ENCODE peak calls at places on chromosome 1, in seven cellular contexts. G is SK-N-SH, K is H1, T is GM12878, U is K562, J is HCT116, H is HepG2. C is an unnamed sample.

GRCh38 chr1:37616330-37616729 is 18.4 kb downstream of the RSPO1 start:
- DNase-seq in G (no peak), K (no peak), T (no peak), U (no peak), J (no peak), H (no peak), C (no peak)

GRCh38 chr1:8259498-8260290 is 58.2 kb upstream of the SLC45A1 start:
- DNase-seq in G (no peak), K (no peak), T (no peak), U (no peak), J (peak), H (peak), C (peak)

GRCh38 chr1:155242805-155243358 is 12.4 kb downstream of the ENTREP3 start:
- DNase-seq in G (no peak), K (no peak), T (no peak), U (peak), J (no peak), H (no peak), C (no peak)

GRCh38 chr1:154404511-154404931 is 622 bp upstream of the IL6R start:
- DNase-seq in G (no peak), K (no peak), T (no peak), U (no peak), J (no peak), H (no peak), C (no peak)

GRCh38 chr1:170149241-170149640 is 3.5 kb downstream of the NTMT2 start:
- DNase-seq in G (no peak), K (no peak), T (no peak), U (no peak), J (no peak), H (no peak), C (no peak)

GRCh38 chr1:69175078-69175477 is 392.6 kb upstream of the LRRC7 start:
- DNase-seq in G (no peak), K (no peak), T (no peak), U (no peak), J (no peak), H (no peak), C (no peak)

GRCh38 chr1:193614817-193615216 is 428.4 kb upstream of the B3GALT2 start:
- DNase-seq in G (no peak), K (no peak), T (peak), U (no peak), J (peak), H (no peak), C (no peak)

GRCh38 chr1:206699626-206700025 is 14.9 kb downstream of the MAPKAPK2 start:
- DNase-seq in G (no peak), K (no peak), T (no peak), U (no peak), J (no peak), H (peak), C (no peak)

GRCh38 chr1:45769261-45769932 is 18.9 kb upstream of the IPP start:
- DNase-seq in G (no peak), K (no peak), T (no peak), U (peak), J (no peak), H (no peak), C (no peak)

GRCh38 chr1:81600363-81600762 is 200.4 kb upstream of the ADGRL2 start:
- DNase-seq in G (peak), K (no peak), T (no peak), U (no peak), J (no peak), H (no peak), C (no peak)

GRCh38 chr1:17439250-17440073 is at the start of gene RCC2:
- DNase-seq in G (peak), K (peak), T (no peak), U (peak), J (peak), H (peak), C (peak)
- TF ChIP-seq JUND in G (no peak), K (no peak), T (no peak), U (no peak), J (no peak), H (no peak), C (no peak)

GRCh38 chr1:70334436-70334835 is 20.1 kb downstream of the ANKRD13C start:
- DNase-seq in G (no peak), K (no peak), T (no peak), U (peak), J (peak), H (no peak), C (no peak)
- TF ChIP-seq JUND in G (no peak), K (no peak), T (no peak), U (peak), J (no peak), H (no peak), C (no peak)

GRCh38 chr1:176479920-176480319 is 16.9 kb downstream of the PAPPA2 start:
- DNase-seq in G (peak), K (peak), T (no peak), U (no peak), J (no peak), H (no peak), C (no peak)
- TF ChIP-seq JUND in G (no peak), K (no peak), T (no peak), U (no peak), J (no peak), H (no peak), C (no peak)

GRCh38 chr1:203626910-203627246 is 246 bp downstream of the ATP2B4 start:
- DNase-seq in G (peak), K (peak), T (no peak), U (no peak), J (no peak), H (no peak), C (no peak)

GRCh38 chr1:203629509-203630082 is 3.0 kb downstream of the ATP2B4 start:
- DNase-seq in G (no peak), K (peak), T (no peak), U (peak), J (no peak), H (no peak), C (no peak)

GRCh38 chr1:203627819-203628184 is 1.2 kb downstream of the ATP2B4 start:
- DNase-seq in G (no peak), K (no peak), T (no peak), U (no peak), J (no peak), H (no peak), C (peak)

GRCh38 chr1:203628997-203629508 is 2.4 kb downstream of the ATP2B4 start:
- DNase-seq in G (no peak), K (peak), T (no peak), U (no peak), J (no peak), H (no peak), C (peak)

DNA sequence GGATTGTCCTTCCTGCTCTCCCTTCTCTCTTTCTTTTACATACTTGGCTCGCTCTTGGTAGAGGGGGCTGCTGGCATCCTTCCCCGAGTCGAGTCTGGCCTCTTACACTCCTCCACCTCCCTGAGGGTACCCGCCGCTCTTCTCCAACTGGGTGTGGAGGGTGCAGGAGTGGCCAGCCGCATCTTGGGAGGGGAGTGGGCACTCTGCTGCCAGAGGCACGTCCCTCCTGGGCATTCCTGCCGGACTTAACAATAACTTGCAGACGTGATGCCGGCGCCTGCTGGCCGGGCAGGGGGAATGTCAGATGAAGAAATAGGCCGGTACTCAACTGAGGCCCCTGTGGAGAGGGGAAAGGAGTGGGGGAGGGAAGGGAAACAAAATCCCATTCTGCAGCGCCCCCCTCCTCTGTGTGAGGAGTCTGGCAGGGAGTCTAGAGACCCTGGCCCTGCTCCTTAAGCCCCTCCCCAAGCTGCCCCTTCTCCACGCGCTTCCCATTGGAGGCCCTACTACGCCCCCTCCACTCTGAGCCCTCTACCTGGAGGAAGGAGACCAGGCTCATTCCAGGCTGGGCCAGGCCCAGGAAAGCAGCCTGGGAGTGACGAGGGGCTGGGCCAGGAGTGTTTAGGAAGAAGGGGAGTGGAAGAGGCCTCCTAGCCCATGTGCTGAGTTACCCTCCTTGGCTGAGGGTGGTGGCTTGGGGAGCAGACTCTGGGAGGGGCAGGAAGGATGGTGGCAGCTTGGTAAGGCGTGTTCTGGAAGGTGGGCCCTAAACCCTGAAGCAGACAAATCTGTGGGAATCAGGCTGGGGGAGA is 1.8 kb downstream of the ATP2B4 start:
- DNase-seq in G (no peak), K (peak), T (no peak), U (no peak), J (no peak), H (no peak), C (peak)
- TF ChIP-seq JUND in G (no peak), K (no peak), T (no peak), U (no peak), J (no peak), H (no peak), C (no peak)

DNA sequence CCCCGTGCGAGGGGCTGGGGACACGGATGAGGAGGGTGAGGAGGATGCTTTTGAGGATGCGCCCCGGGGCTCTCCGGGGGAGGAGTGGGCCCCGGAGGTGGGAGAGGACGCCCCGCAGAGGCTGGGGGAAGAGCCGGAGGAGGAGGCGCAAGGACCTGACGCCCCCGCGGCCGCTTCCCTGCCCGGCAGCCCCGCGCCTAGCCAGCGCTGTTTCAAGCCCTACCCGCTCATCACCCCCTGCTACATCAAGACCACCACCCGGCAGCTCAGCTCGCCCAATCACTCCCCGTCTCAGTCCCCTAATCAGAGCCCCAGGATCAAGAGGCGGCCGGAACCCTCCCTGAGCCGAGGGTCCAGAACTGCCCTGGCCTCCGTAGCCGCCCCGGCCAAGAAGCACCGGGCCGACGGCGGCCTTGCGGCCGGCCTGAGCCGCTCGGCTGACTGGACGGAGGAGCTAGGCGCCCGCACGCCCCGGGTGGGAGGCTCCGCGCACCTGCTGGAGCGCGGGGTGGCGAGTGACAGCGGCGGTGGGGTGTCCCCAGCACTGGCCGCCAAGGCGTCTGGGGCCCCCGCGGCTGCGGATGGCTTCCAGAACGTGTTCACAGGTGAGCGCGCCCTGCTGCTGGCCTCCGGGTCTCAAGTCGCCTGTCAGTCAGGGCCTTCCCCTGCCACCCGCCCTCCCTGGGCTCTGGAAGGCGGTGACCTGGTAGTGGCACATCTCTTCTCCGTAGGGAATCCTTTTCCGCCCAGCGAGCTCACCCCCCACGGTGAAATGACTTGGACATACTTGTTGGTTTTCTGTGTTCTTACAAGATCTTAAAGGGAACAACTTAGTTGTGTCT is 1.7 kb downstream of the FMN2 start:
- DNase-seq in G (peak), K (peak), T (no peak), U (no peak), J (no peak), H (no peak), C (no peak)
- TF ChIP-seq JUND in G (no peak), K (no peak), T (no peak), U (no peak), J (no peak), H (no peak), C (no peak)

GRCh38 chr1:97759078-97759477 is 161.8 kb downstream of the DPYD start:
- DNase-seq in G (no peak), K (no peak), T (no peak), U (no peak), J (no peak), H (no peak), C (no peak)
- TF ChIP-seq JUND in G (no peak), K (no peak), T (no peak), U (no peak), J (no peak), H (no peak), C (no peak)

GRCh38 chr1:9792156-9793042 is 31.4 kb downstream of the CLSTN1 start:
- DNase-seq in G (peak), K (peak), T (no peak), U (no peak), J (no peak), H (no peak), C (peak)
- TF ChIP-seq JUND in G (no peak), K (no peak), T (no peak), U (no peak), J (no peak), H (no peak), C (no peak)

GRCh38 chr1:11648732-11649158 is 5.5 kb downstream of the FBXO2 start:
- DNase-seq in G (no peak), K (peak), T (no peak), U (peak), J (no peak), H (no peak), C (peak)
- TF ChIP-seq JUND in G (no peak), K (no peak), T (no peak), U (no peak), J (no peak), H (no peak), C (no peak)